ENCODE peak calls at places on chromosomes 3 and 15, in seven cellular contexts. P is mammary epithelial cell, S is cardiac muscle cell, D is HCT116, H is hepatocyte, B is prostate gland, C is aorta. N is an unnamed sample. For H3K4me1, the result is how much of the 10 kb centered on the place peaks cover.

GRCh38 chr3:24253336-24253735 is 241.3 kb downstream of the THRB start:
- DNase-seq in C (no peak), S (no peak), P (no peak), D (no peak), H (no peak), B (no peak), N (no peak)

GRCh38 chr3:195697582-195698324 is 23.0 kb upstream of the MUC20 start:
- DNase-seq in C (peak), B (no peak), D (no peak), P (peak), H (no peak), S (peak), N (peak)

GRCh38 chr3:44016818-44017217 is 224.9 kb upstream of the TOPAZ1 start:
- DNase-seq in D (no peak), S (no peak), H (no peak), P (no peak), C (no peak), B (no peak), N (no peak)

GRCh38 chr3:114800272-114800671 is 346.8 kb downstream of the ZBTB20 start:
- DNase-seq in C (no peak), S (no peak), B (no peak), P (no peak), H (no peak), D (no peak), N (no peak)

GRCh38 chr3:85801955-85802354 is 843.2 kb downstream of the CADM2 start:
- DNase-seq in S (no peak), B (no peak), C (no peak), H (peak), D (no peak), P (peak), N (no peak)

GRCh38 chr15:44035781-44036699 is 159.0 kb downstream of the FRMD5 start:
- DNase-seq in D (no peak), S (peak), H (no peak), P (peak), B (no peak), C (no peak), N (no peak)

GRCh38 chr3:194976813-194977322 is 291.2 kb downstream of the FAM43A start:
- DNase-seq in S (no peak), D (no peak), C (no peak), H (no peak), P (no peak), B (no peak), N (peak)

GRCh38 chr15:83458396-83458795 is 11.3 kb downstream of the SH3GL3 start:
- DNase-seq in D (no peak), S (no peak), H (no peak), C (no peak), P (no peak), B (no peak), N (no peak)

GRCh38 chr3:39541917-39542329 is 74.4 kb downstream of the MOBP start:
- DNase-seq in H (peak), P (no peak), D (peak), B (no peak), S (peak), C (no peak), N (no peak)

GRCh38 chr3:69433938-69434263 is 48.0 kb upstream of the FRMD4B start:
- DNase-seq in B (no peak), D (no peak), P (peak), S (no peak), C (no peak), H (peak), N (peak)

GRCh38 chr3:46396129-46396528 is 10.7 kb downstream of the CCR5AS start:
- DNase-seq in S (no peak), D (no peak), B (no peak), C (no peak), P (no peak), H (no peak), N (no peak)

GRCh38 chr3:171193693-171194092 is 167.2 kb upstream of the SLC2A2 start:
- DNase-seq in H (no peak), B (no peak), D (no peak), C (no peak), S (no peak), P (no peak), N (no peak)

GRCh38 chr3:14691239-14691638 is 16.3 kb downstream of the C3orf20 start:
- DNase-seq in S (no peak), P (no peak), D (no peak), C (no peak), H (no peak), B (no peak), N (no peak)

GRCh38 chr3:50347187-50347813 is 1.8 kb upstream of the ZMYND10 start:
- DNase-seq in S (peak), D (no peak), B (peak), C (peak), P (peak), H (peak), N (peak)

GRCh38 chr15:25717861-25718504 is 145.1 kb downstream of the ATP10A start:
- DNase-seq in D (no peak), H (no peak), S (no peak), P (no peak), C (peak), B (no peak), N (no peak)

GRCh38 chr15:28459279-28459678 is 73.5 kb downstream of the GOLGA8G start:
- DNase-seq in D (no peak), B (no peak), H (peak), S (no peak), C (no peak), P (no peak), N (no peak)

GRCh38 chr3:13507791-13508339 is 27.8 kb downstream of the HDAC11 start:
- DNase-seq in S (no peak), C (peak), H (peak), D (no peak), P (peak), B (peak), N (no peak)

GRCh38 chr15:65927545-65927944 is 58.3 kb downstream of the RAB11A start:
- DNase-seq in B (no peak), H (no peak), P (no peak), D (no peak), C (no peak), S (no peak), N (no peak)

GRCh38 chr15:68335251-68335650 is 57.7 kb downstream of the FEM1B start:
- DNase-seq in C (peak), P (peak), B (peak), S (no peak), H (no peak), D (no peak), N (no peak)

GRCh38 chr3:46700772-46701171 is 420 bp upstream of the TMIE start:
- DNase-seq in S (peak), P (no peak), C (peak), H (peak), D (no peak), B (no peak), N (no peak)

GRCh38 chr3:51637941-51638471 is 33.0 kb upstream of the TEX264 start:
- DNase-seq in C (no peak), S (peak), P (peak), B (peak), D (peak), H (peak), N (peak)

GRCh38 chr3:13866406-13866965 is 13.4 kb downstream of the WNT7A start:
- DNase-seq in B (no peak), P (no peak), S (no peak), H (no peak), D (no peak), C (peak), N (no peak)

GRCh38 chr3:87349833-87350232 is 73.4 kb upstream of the POU1F1 start:
- DNase-seq in S (no peak), B (no peak), H (no peak), C (no peak), D (no peak), P (no peak), N (no peak)

GRCh38 chr3:67437090-67437489 is 217.3 kb downstream of the SUCLG2 start:
- DNase-seq in P (peak), S (peak), H (peak), D (no peak), C (no peak), B (no peak), N (no peak)

GRCh38 chr15:74434260-74434915 is 630 bp upstream of the SEMA7A start:
- DNase-seq in P (no peak), C (no peak), D (no peak), B (no peak), S (no peak), H (no peak), N (no peak)

GRCh38 chr15:88012233-88012632 is 244.3 kb downstream of the NTRK3 start:
- DNase-seq in B (no peak), S (no peak), D (no peak), C (no peak), P (no peak), H (no peak), N (no peak)

GRCh38 chr15:57502116-57502515 is 89.6 kb upstream of the MYZAP start:
- DNase-seq in P (no peak), D (no peak), S (peak), B (no peak), H (no peak), C (no peak), N (no peak)

GRCh38 chr15:62428851-62429250 is 263.8 kb upstream of the C2CD4B start:
- DNase-seq in D (no peak), C (no peak), B (no peak), P (no peak), S (no peak), H (no peak), N (no peak)

GRCh38 chr3:48001991-48002390 is 14.2 kb downstream of the MAP4 start:
- DNase-seq in H (no peak), P (no peak), B (no peak), C (no peak), D (no peak), S (no peak), N (no peak)

GRCh38 chr3:69671082-69671952 is 67.9 kb upstream of the MITF start:
- DNase-seq in D (peak), P (peak), C (no peak), H (peak), B (peak), S (peak), N (no peak)

GRCh38 chr3:129021140-129021551 is 20.0 kb downstream of the EFCC1 start:
- DNase-seq in B (no peak), C (peak), H (no peak), D (no peak), P (no peak), S (no peak), N (peak)

GRCh38 chr3:52443268-52443610 is 1.7 kb downstream of the SEMA3G start:
- DNase-seq in C (no peak), H (no peak), D (no peak), B (no peak), P (no peak), S (no peak), N (no peak)

GRCh38 chr3:67090472-67090871 is 92.4 kb downstream of the KBTBD8 start:
- DNase-seq in B (no peak), P (peak), S (peak), D (no peak), H (peak), C (no peak), N (no peak)

GRCh38 chr3:174440350-174440716 is 418.8 kb upstream of the NAALADL2 start:
- DNase-seq in D (no peak), P (no peak), C (no peak), H (peak), B (peak), S (peak), N (no peak)

GRCh38 chr15:27706300-27706699 is 392.8 kb downstream of the OCA2 start:
- DNase-seq in D (no peak), C (no peak), S (no peak), H (no peak), B (no peak), P (no peak), N (no peak)

GRCh38 chr15:22952826-22953579 is 27.2 kb downstream of the CYFIP1 start:
- DNase-seq in B (no peak), H (no peak), S (peak), P (no peak), D (no peak), C (no peak), N (no peak)

GRCh38 chr3:14403636-14404395 is 1.4 kb downstream of the SLC6A6 start:
- DNase-seq in H (peak), B (no peak), C (peak), D (no peak), S (no peak), P (no peak), N (peak)

GRCh38 chr3:107208100-107208499 is 169.1 kb upstream of the CCDC54 start:
- DNase-seq in D (peak), H (peak), B (peak), C (no peak), P (peak), S (peak), N (peak)
- H3K4me3 ChIP-seq in D (no peak), H (no peak), B (no peak), C (no peak), P (no peak), S (no peak), N (no peak)

GRCh38 chr3:187775549-187775948 is 30.3 kb upstream of the BCL6 start:
- DNase-seq in B (no peak), P (no peak), C (no peak), D (no peak), S (no peak), H (no peak), N (no peak)

GRCh38 chr3:187769771-187770170 is 24.5 kb upstream of the BCL6 start:
- DNase-seq in P (no peak), B (no peak), H (no peak), C (no peak), S (no peak), D (no peak), N (no peak)

GRCh38 chr3:187770224-187770623 is 25.0 kb upstream of the BCL6 start:
- DNase-seq in B (no peak), S (no peak), C (no peak), H (no peak), D (no peak), P (no peak), N (no peak)

GRCh38 chr3:187773963-187774789 is 28.9 kb upstream of the BCL6 start:
- DNase-seq in H (no peak), B (no peak), S (no peak), P (peak), D (no peak), C (no peak), N (no peak)

DNA sequence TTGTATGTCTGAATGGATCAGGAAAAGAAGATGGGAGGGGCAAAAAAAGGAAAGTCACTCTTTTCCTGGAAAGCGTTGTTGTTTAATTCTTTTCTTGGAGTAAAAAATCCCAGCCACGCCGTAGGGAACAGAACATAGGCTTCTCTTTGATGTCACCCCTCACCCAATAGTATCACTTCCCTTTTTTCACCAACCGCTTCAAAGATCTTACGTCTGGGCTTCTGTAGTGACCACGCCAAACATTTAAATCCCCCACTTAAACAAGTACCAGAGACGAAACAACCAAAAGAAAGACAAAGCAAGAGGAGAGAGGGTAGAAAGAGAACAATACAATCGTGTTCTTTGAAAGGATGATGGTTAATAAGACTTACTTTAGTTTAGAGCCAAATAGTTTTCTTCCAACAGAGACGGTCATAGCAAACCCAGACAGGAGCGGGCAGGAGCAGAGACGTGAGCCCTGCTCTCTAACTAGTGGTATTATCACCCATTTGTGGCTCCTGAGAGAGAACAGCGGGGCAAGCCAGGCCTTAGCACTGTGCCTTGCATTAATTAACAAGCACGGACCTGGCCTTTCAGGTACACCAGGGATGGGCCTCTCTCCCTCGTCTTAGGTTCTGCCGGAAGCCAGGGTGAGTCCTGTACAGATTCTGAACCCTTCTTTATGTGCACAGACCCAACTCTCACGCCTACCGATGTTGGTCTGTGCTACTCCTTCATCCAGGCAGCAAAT is 28.1 kb upstream of the BCL6 start:
- DNase-seq in H (no peak), B (no peak), C (no peak), P (no peak), D (no peak), S (no peak), N (no peak)
- H3K4me1 ChIP-seq in H (under half), B (under half), C (under half), P (under half), D (under half), S (under half), N (under half)

GRCh38 chr3:152202976-152203626 is 65.6 kb upstream of the MBNL1 start:
- DNase-seq in H (no peak), P (no peak), C (no peak), D (no peak), S (peak), B (no peak), N (no peak)

GRCh38 chr3:152199069-152199838 is 69.5 kb upstream of the MBNL1 start:
- DNase-seq in C (no peak), B (no peak), D (no peak), H (no peak), S (no peak), P (no peak), N (no peak)

GRCh38 chr3:152198655-152199054 is 70.1 kb upstream of the MBNL1 start:
- DNase-seq in D (no peak), H (no peak), P (no peak), C (no peak), S (no peak), B (no peak), N (no peak)

GRCh38 chr3:152197937-152198336 is 70.8 kb upstream of the MBNL1 start:
- DNase-seq in H (no peak), D (no peak), S (no peak), B (no peak), P (no peak), C (no peak), N (no peak)

DNA sequence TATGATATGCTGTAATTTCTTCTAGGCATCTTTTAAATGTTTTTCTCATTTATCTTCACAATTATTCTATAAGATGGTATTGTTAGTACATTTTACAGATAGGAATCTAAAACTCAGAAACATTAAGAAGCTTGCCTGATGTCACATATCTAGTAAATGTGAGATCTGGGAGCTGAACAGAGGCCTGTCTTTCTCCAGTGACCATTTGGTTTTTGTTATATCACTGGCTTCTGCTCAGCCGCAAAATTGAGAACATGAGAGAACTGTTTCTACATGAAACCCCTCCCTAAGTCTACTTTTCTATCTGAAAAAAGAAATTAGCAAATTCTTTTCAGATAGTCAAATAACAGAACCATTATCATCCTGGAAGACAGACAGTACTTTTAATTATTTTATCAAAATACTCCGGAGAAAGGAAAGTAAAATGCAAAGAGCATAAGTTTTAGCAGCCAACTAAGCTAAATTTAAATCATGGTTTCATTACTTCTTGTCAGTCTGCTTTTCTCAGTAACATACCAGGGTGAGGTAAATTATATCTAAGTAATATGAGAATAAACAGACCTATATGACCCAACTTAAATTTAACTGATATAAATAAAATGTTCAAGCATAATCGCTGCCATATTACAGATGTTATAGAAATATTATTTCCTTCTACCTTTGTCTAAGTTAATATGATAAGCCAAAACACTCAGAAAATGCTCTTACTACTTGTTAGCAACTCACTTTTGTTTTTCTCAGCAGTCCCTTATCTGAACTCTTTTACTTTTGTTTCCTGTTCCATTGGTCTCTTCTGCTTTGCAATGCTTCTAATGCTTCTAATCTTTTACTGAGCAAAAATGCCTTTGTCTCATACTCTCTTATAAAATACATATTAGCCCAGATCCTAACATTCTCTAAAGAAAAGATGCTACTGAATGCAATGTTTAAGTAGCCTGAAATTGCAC is 68.0 kb upstream of the MBNL1 start:
- DNase-seq in C (no peak), S (peak), D (no peak), B (no peak), H (no peak), P (no peak), N (no peak)
- H3K4me3 ChIP-seq in C (peak), S (no peak), D (no peak), B (no peak), H (no peak), P (no peak), N (no peak)

DNA sequence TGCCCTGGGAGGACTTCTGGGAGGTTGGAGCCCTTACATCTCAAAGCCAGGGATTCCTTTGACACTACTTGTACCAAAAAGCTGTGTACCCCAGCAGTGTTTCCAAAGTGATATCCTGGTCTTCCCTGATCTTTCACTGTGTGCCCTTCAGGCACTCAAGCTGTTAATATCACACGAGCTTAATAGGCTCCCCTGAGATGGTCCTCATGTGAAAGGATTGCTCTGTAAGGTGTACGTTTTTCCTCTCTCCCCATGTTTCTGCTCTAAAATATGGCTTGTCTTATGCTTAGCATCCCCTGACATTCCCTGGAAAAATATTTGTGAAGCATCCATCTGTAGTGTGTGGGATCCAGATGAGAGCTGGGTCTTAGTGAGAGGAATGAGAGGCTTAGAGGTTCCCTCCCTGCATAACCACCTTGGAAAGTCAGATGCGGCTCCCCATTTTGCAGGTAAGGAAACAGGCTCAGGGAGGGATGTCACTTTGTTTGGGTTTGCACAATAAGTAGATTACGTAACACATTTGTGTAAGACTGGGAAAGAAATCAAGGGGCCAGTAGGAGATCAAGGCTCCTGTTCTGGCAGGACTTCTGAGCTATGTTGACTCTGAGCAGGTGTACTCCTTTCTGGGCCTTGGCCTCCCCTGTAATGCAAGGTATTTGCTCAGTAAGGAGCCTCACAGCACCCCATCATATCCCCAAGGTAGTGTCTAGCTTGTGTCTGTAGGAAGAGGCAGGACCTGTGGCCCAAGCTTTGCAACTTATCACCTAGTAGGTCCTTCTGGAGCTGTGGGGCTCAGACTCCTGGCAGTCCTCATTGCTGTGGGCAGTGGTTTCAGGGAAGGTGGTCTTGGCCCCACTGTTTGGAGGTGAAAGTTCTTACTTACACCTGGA is 667 bp upstream of the ACOX2 start:
- DNase-seq in C (no peak), H (no peak), B (peak), S (no peak), P (no peak), D (no peak), N (no peak)
- H3K4me1 ChIP-seq in C (under half), H (under half), B (under half), S (under half), P (under half), D (under half), N (under half)

GRCh38 chr3:135982922-135983581 is 17.5 kb downstream of the PPP2R3A start:
- DNase-seq in D (no peak), P (peak), C (no peak), S (no peak), B (no peak), H (no peak), N (no peak)
- H3K4me3 ChIP-seq in D (no peak), P (no peak), C (no peak), S (no peak), B (no peak), H (no peak), N (no peak)

N was measured in SJSA1.